ENCODE peak calls at places on chromosomes 16 and 17, in four cellular contexts. One of them, this sample, is unnamed.

GRCh38 chr16:72905581-72905980 is 142.3 kb downstream of the ZFHX3 start:
- ATAC-seq in activated CD8-positive, alpha-beta T cell treated with anti-CD3 and anti-CD28 coated beads for 36 hours: no peak
- ATAC-seq in pancreas: no peak
- ATAC-seq in A549: peak; percentile 44
- ATAC-seq in this sample: no peak

GRCh38 chr16:64540449-64540848 is 581.4 kb downstream of the CDH11 start:
- ATAC-seq in activated CD8-positive, alpha-beta T cell treated with anti-CD3 and anti-CD28 coated beads for 36 hours: no peak
- ATAC-seq in A549: no peak
- ATAC-seq in pancreas: no peak
- ATAC-seq in this sample: no peak

GRCh38 chr17:75031972-75032895 is 14.5 kb downstream of the ATP5PD start:
- ATAC-seq in A549: peak; percentile 26
- ATAC-seq in pancreas: peak; percentile 11
- ATAC-seq in activated CD8-positive, alpha-beta T cell treated with anti-CD3 and anti-CD28 coated beads for 36 hours: peak; percentile 10
- ATAC-seq in this sample: peak; percentile 60

GRCh38 chr16:47045459-47045858 is 72.0 kb upstream of the DNAJA2 start:
- ATAC-seq in activated CD8-positive, alpha-beta T cell treated with anti-CD3 and anti-CD28 coated beads for 36 hours: peak; percentile 27
- ATAC-seq in A549: no peak
- ATAC-seq in pancreas: no peak
- ATAC-seq in this sample: no peak

GRCh38 chr16:75506567-75506966 is 11.3 kb upstream of the CHST6 start:
- ATAC-seq in A549: peak; percentile 40
- ATAC-seq in activated CD8-positive, alpha-beta T cell treated with anti-CD3 and anti-CD28 coated beads for 36 hours: no peak
- ATAC-seq in pancreas: peak; percentile 83
- ATAC-seq in this sample: peak; percentile 94

GRCh38 chr16:88692861-88693260 is 6.6 kb upstream of the SNAI3 start:
- ATAC-seq in pancreas: no peak
- ATAC-seq in activated CD8-positive, alpha-beta T cell treated with anti-CD3 and anti-CD28 coated beads for 36 hours: no peak
- ATAC-seq in A549: no peak
- ATAC-seq in this sample: no peak

GRCh38 chr17:59706900-59707181 is 389 bp downstream of the PTRH2 start:
- ATAC-seq in activated CD8-positive, alpha-beta T cell treated with anti-CD3 and anti-CD28 coated beads for 36 hours: no peak
- ATAC-seq in pancreas: peak; percentile 1
- ATAC-seq in A549: no peak
- ATAC-seq in this sample: no peak

GRCh38 chr17:13920413-13920812 is 148.9 kb upstream of the COX10 start:
- ATAC-seq in activated CD8-positive, alpha-beta T cell treated with anti-CD3 and anti-CD28 coated beads for 36 hours: no peak
- ATAC-seq in A549: no peak
- ATAC-seq in pancreas: no peak
- ATAC-seq in this sample: no peak

GRCh38 chr16:16861546-16861945 is 482.6 kb downstream of the NPIPA7 start:
- ATAC-seq in A549: peak; percentile 54
- ATAC-seq in activated CD8-positive, alpha-beta T cell treated with anti-CD3 and anti-CD28 coated beads for 36 hours: peak; percentile 49
- ATAC-seq in pancreas: peak; percentile 44
- ATAC-seq in this sample: no peak

GRCh38 chr16:57384248-57385070 is 12.2 kb downstream of the CX3CL1 start:
- ATAC-seq in pancreas: no peak
- ATAC-seq in A549: no peak
- ATAC-seq in activated CD8-positive, alpha-beta T cell treated with anti-CD3 and anti-CD28 coated beads for 36 hours: no peak
- ATAC-seq in this sample: peak; percentile 19

GRCh38 chr17:47878203-47879027 is 17.6 kb upstream of the SP2 start:
- ATAC-seq in activated CD8-positive, alpha-beta T cell treated with anti-CD3 and anti-CD28 coated beads for 36 hours: no peak
- ATAC-seq in A549: peak; percentile 21
- ATAC-seq in pancreas: no peak
- ATAC-seq in this sample: no peak

GRCh38 chr17:10713336-10713735 is 15.9 kb downstream of the ADPRM start:
- ATAC-seq in A549: no peak
- ATAC-seq in pancreas: no peak
- ATAC-seq in activated CD8-positive, alpha-beta T cell treated with anti-CD3 and anti-CD28 coated beads for 36 hours: no peak
- ATAC-seq in this sample: no peak

GRCh38 chr16:5502467-5502869 is 404.9 kb upstream of the EEF2KMT start:
- ATAC-seq in pancreas: no peak
- ATAC-seq in A549: peak; percentile 77
- ATAC-seq in activated CD8-positive, alpha-beta T cell treated with anti-CD3 and anti-CD28 coated beads for 36 hours: no peak
- ATAC-seq in this sample: no peak
- TF ChIP-seq CTCF in pancreas: no peak
- TF ChIP-seq CTCF in A549: peak; percentile 39
- TF ChIP-seq CTCF in activated CD8-positive, alpha-beta T cell treated with anti-CD3 and anti-CD28 coated beads for 36 hours: peak; percentile 42
- TF ChIP-seq CTCF in this sample: no peak

GRCh38 chr16:2091722-2092620 is 43.7 kb downstream of the PKD1 start:
- ATAC-seq in A549: no peak
- ATAC-seq in pancreas: no peak
- ATAC-seq in activated CD8-positive, alpha-beta T cell treated with anti-CD3 and anti-CD28 coated beads for 36 hours: no peak
- ATAC-seq in this sample: no peak

GRCh38 chr16:2092866-2093265 is 42.8 kb downstream of the PKD1 start:
- ATAC-seq in pancreas: no peak
- ATAC-seq in A549: peak; percentile 6
- ATAC-seq in activated CD8-positive, alpha-beta T cell treated with anti-CD3 and anti-CD28 coated beads for 36 hours: no peak
- ATAC-seq in this sample: no peak

GRCh38 chr16:2090481-2090797 is 42.7 kb downstream of the TSC2 start:
- ATAC-seq in A549: peak; percentile 1
- ATAC-seq in pancreas: peak; percentile 5
- ATAC-seq in activated CD8-positive, alpha-beta T cell treated with anti-CD3 and anti-CD28 coated beads for 36 hours: no peak
- ATAC-seq in this sample: no peak

GRCh38 chr16:2089676-2090480 is 42.1 kb downstream of the TSC2 start:
- ATAC-seq in pancreas: no peak
- ATAC-seq in A549: no peak
- ATAC-seq in activated CD8-positive, alpha-beta T cell treated with anti-CD3 and anti-CD28 coated beads for 36 hours: no peak
- ATAC-seq in this sample: no peak

GRCh38 chr16:2090819-2091721 is 43.3 kb downstream of the TSC2 start:
- ATAC-seq in A549: peak; percentile 10
- ATAC-seq in activated CD8-positive, alpha-beta T cell treated with anti-CD3 and anti-CD28 coated beads for 36 hours: peak; percentile 43
- ATAC-seq in pancreas: peak; percentile 81
- ATAC-seq in this sample: peak; percentile 52
- TF ChIP-seq CTCF in A549: peak; percentile 15
- TF ChIP-seq CTCF in activated CD8-positive, alpha-beta T cell treated with anti-CD3 and anti-CD28 coated beads for 36 hours: no peak
- TF ChIP-seq CTCF in pancreas: peak; percentile 22
- TF ChIP-seq CTCF in this sample: peak; percentile 9

GRCh38 chr17:28226563-28226962 is 92.4 kb upstream of the TMEM97 start:
- ATAC-seq in pancreas: peak; percentile 2
- ATAC-seq in activated CD8-positive, alpha-beta T cell treated with anti-CD3 and anti-CD28 coated beads for 36 hours: no peak
- ATAC-seq in A549: no peak
- ATAC-seq in this sample: no peak

GRCh38 chr17:28228986-28229729 is 89.8 kb upstream of the TMEM97 start:
- ATAC-seq in A549: no peak
- ATAC-seq in activated CD8-positive, alpha-beta T cell treated with anti-CD3 and anti-CD28 coated beads for 36 hours: no peak
- ATAC-seq in pancreas: no peak
- ATAC-seq in this sample: no peak

GRCh38 chr17:28230011-28230410 is 89.0 kb upstream of the TMEM97 start:
- ATAC-seq in pancreas: peak; percentile 37
- ATAC-seq in activated CD8-positive, alpha-beta T cell treated with anti-CD3 and anti-CD28 coated beads for 36 hours: peak; percentile 60
- ATAC-seq in A549: no peak
- ATAC-seq in this sample: no peak

GRCh38 chr17:28227278-28228108 is 91.5 kb upstream of the TMEM97 start:
- ATAC-seq in pancreas: peak; percentile 93
- ATAC-seq in activated CD8-positive, alpha-beta T cell treated with anti-CD3 and anti-CD28 coated beads for 36 hours: peak; percentile 71
- ATAC-seq in A549: peak; percentile 95
- ATAC-seq in this sample: no peak

GRCh38 chr17:28228109-28228840 is 90.7 kb upstream of the TMEM97 start:
- ATAC-seq in A549: peak; percentile 76
- ATAC-seq in activated CD8-positive, alpha-beta T cell treated with anti-CD3 and anti-CD28 coated beads for 36 hours: no peak
- ATAC-seq in pancreas: peak; percentile 12
- ATAC-seq in this sample: no peak
- TF ChIP-seq CTCF in A549: no peak
- TF ChIP-seq CTCF in activated CD8-positive, alpha-beta T cell treated with anti-CD3 and anti-CD28 coated beads for 36 hours: peak; percentile 13
- TF ChIP-seq CTCF in pancreas: no peak
- TF ChIP-seq CTCF in this sample: no peak

DNA sequence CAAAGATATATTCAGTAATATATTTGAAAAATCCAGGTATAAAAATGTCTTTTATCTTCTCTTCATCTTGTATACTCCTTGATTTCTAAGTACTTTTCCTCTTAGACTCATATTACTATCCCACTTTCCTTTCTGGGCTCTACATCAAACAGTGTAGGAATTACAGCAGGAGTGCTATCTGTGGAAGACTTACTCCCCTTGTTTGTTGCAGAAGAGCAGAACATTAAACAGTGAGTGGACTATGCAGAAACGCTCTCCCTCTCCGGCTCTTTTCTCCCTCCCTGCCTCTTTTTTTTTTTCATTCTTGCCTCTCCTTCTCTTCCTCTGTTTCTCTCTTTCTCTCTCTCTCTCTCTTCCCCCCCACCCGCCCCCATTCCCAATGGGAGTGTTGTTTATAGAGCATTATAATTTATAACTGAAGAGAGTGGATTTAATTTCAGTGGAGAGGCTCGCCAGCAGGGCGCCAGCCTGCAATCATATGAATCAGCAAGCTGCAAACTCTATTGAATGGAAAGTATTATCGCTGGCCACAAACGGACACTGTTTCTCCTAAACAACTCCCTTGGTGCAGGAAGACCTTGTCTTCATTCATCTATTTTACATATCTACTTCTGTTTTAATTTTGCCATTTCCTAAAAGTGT is 242.3 kb upstream of the TBX2 start:
- ATAC-seq in pancreas: no peak
- ATAC-seq in A549: peak; percentile 87
- ATAC-seq in activated CD8-positive, alpha-beta T cell treated with anti-CD3 and anti-CD28 coated beads for 36 hours: no peak
- ATAC-seq in this sample: no peak
- TF ChIP-seq CTCF in pancreas: no peak
- TF ChIP-seq CTCF in A549: no peak
- TF ChIP-seq CTCF in activated CD8-positive, alpha-beta T cell treated with anti-CD3 and anti-CD28 coated beads for 36 hours: no peak
- TF ChIP-seq CTCF in this sample: no peak

GRCh38 chr16:27268376-27269299 is at the start of gene NSMCE1:
- ATAC-seq in pancreas: peak; percentile 100
- ATAC-seq in A549: peak; percentile 100
- ATAC-seq in activated CD8-positive, alpha-beta T cell treated with anti-CD3 and anti-CD28 coated beads for 36 hours: peak; percentile 97
- ATAC-seq in this sample: peak; percentile 97
- TF ChIP-seq CTCF in pancreas: no peak
- TF ChIP-seq CTCF in A549: no peak
- TF ChIP-seq CTCF in activated CD8-positive, alpha-beta T cell treated with anti-CD3 and anti-CD28 coated beads for 36 hours: no peak
- TF ChIP-seq CTCF in this sample: peak; percentile 22

This sample was measured in gastroesophageal sphincter.